ENCODE peak calls at places on chromosome 18, in eight cellular contexts. P is aorta, J is body of pancreas, D is prostate gland, G is A549, K is Karpas-422, N is IMR-90, I is cardiac muscle cell. C is an unnamed sample.
A peak's percentile ranks its signal among the peaks of the same experiment; 100 is the strongest.

GRCh38 chr18:43876286-43877082 is 599.2 kb upstream of the SYT4 start:
- DNase-seq in P (no peak), G (no peak), N (no peak), I (no peak), J (no peak), D (no peak), K (no peak), C (no peak)

GRCh38 chr18:69968073-69968472 is 20.4 kb upstream of the CD226 start:
- DNase-seq in D (no peak), G (no peak), K (no peak), I (no peak), P (no peak), N (no peak), J (no peak), C (peak; percentile 74)

GRCh38 chr18:26304511-26304910 is 78.3 kb downstream of the TAF4B start:
- DNase-seq in J (no peak), I (no peak), K (no peak), P (no peak), D (no peak), G (no peak), N (no peak), C (no peak)

GRCh38 chr18:11733031-11733430 is 44.0 kb downstream of the GNAL start:
- DNase-seq in P (peak; percentile 93), K (peak; percentile 83), D (peak; percentile 46), N (peak; percentile 57), J (peak; percentile 80), G (peak; percentile 74), I (peak; percentile 74), C (peak; percentile 62)

GRCh38 chr18:25927830-25928229 is 162.6 kb downstream of the SS18 start:
- DNase-seq in I (no peak), J (no peak), P (no peak), G (no peak), K (no peak), D (no peak), N (no peak), C (no peak)

GRCh38 chr18:8904316-8904715 is 198.2 kb upstream of the NDUFV2 start:
- DNase-seq in I (no peak), P (no peak), J (no peak), N (no peak), G (no peak), K (peak; percentile 30), D (no peak), C (no peak)

GRCh38 chr18:23250893-23251656 is 115.8 kb downstream of the CABLES1 start:
- DNase-seq in G (no peak), N (no peak), I (peak; percentile 86), J (no peak), D (no peak), K (no peak), P (peak; percentile 83), C (no peak)

GRCh38 chr18:76708036-76708726 is 114.2 kb upstream of the ZNF236 start:
- DNase-seq in D (no peak), P (no peak), N (no peak), G (no peak), I (no peak), K (no peak), J (no peak), C (no peak)

GRCh38 chr18:56189615-56190014 is 448.8 kb downstream of the TXNL1 start:
- DNase-seq in I (no peak), J (no peak), D (no peak), K (no peak), G (no peak), P (no peak), N (no peak), C (no peak)

GRCh38 chr18:11154369-11154982 is 5.1 kb upstream of the PIEZO2 start:
- DNase-seq in G (peak; percentile 42), I (peak; percentile 80), N (peak; percentile 76), D (no peak), J (no peak), K (peak; percentile 68), P (no peak), C (no peak)

GRCh38 chr18:3177902-3178687 is 41.7 kb downstream of the MYOM1 start:
- DNase-seq in J (no peak), K (peak; percentile 88), D (no peak), G (no peak), P (peak; percentile 71), N (peak; percentile 19), I (peak; percentile 33), C (no peak)

GRCh38 chr18:64082054-64082453 is 66.8 kb downstream of the LINC00305 start:
- DNase-seq in N (no peak), I (no peak), P (no peak), J (no peak), K (peak; percentile 57), G (no peak), D (no peak), C (no peak)

GRCh38 chr18:75130591-75131274 is 78.2 kb downstream of the PTGR3 start:
- DNase-seq in J (no peak), P (no peak), D (no peak), N (peak; percentile 12), G (no peak), K (no peak), I (peak; percentile 27), C (no peak)

GRCh38 chr18:70124139-70124538 is 81.3 kb downstream of the RTTN start:
- DNase-seq in N (no peak), G (no peak), J (no peak), I (no peak), K (no peak), P (no peak), D (no peak), C (no peak)

GRCh38 chr18:30689216-30689615 is 353.3 kb downstream of the DSC3 start:
- DNase-seq in K (no peak), N (no peak), P (no peak), I (no peak), D (no peak), G (no peak), J (no peak), C (no peak)

GRCh38 chr18:32730620-32731021 is 42.2 kb downstream of the KLHL14 start:
- DNase-seq in I (peak; percentile 0), P (no peak), D (no peak), G (no peak), J (no peak), K (peak; percentile 78), N (no peak), C (no peak)

GRCh38 chr18:44246001-44246400 is 434.7 kb upstream of the SETBP1 start:
- DNase-seq in I (no peak), J (no peak), N (no peak), G (no peak), K (no peak), D (no peak), P (no peak), C (no peak)

DNA sequence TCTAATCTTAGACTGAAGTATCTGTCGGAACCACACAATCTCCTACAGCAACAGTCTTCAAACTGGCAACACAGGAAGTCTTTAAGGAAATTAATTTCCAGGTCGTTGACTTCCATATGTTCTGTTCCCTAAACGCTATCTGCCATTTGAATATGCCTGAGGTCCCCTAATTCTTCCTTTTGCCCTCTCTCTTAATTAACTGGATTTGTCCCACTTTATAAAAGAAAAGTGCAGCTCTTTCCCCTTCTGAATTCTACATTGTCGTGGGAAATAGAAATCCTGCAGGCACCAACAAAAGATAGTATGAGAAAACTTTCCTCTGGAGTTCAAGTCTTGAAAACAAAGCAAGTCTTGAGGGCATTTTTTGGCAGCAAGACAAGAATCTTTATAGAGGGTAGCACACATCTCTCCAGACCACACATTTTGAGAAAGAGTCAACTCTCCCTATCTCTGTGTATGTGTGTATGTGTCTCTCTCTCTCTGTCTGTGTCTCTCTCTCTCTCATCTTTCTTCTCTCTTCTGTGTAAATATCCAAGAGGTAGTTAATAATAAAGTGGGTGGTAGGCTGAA is 879.8 kb downstream of the SOCS6 start:
- DNase-seq in D (no peak), I (peak; percentile 32), K (no peak), N (no peak), P (no peak), G (no peak), J (no peak), C (no peak)
- H3K9me3 ChIP-seq in D (no peaks in the 10 kb centered on the region), I (no peaks in the 10 kb centered on the region), K (peaks cover 23% of the 10 kb centered on the region), N (peaks cover 3% of the 10 kb centered on the region), P (no peaks in the 10 kb centered on the region), G (no peaks in the 10 kb centered on the region), J (no peaks in the 10 kb centered on the region), C (no peaks in the 10 kb centered on the region)

GRCh38 chr18:48928787-48929186 is 22.0 kb downstream of the SMAD7 start:
- DNase-seq in K (peak; percentile 93), N (peak; percentile 42), I (no peak), D (peak; percentile 71), J (peak; percentile 42), P (peak; percentile 87), G (no peak), C (peak; percentile 64)
- H3K4me3 ChIP-seq in K (peak overlapping the region; percentile 63), N (no peak overlapping the region), I (no peak overlapping the region), D (no peak overlapping the region), J (no peak overlapping the region), P (no peak overlapping the region), G (peak overlapping the region; percentile 14), C (peak overlapping the region; percentile 57)

GRCh38 chr18:10123006-10123950 is 209.5 kb downstream of the VAPA start:
- DNase-seq in J (no peak), N (no peak), P (no peak), K (no peak), I (no peak), G (no peak), D (no peak), C (no peak)

GRCh38 chr18:10121028-10121427 is 207.2 kb downstream of the VAPA start:
- DNase-seq in D (no peak), G (no peak), P (no peak), N (peak; percentile 37), J (no peak), K (no peak), I (no peak), C (no peak)

GRCh38 chr18:10122116-10122515 is 208.3 kb downstream of the VAPA start:
- DNase-seq in D (no peak), J (no peak), I (peak; percentile 86), G (no peak), K (no peak), P (no peak), N (peak; percentile 86), C (no peak)

GRCh38 chr18:10124557-10124956 is 210.7 kb downstream of the VAPA start:
- DNase-seq in G (no peak), D (no peak), P (no peak), K (no peak), I (no peak), N (no peak), J (no peak), C (no peak)

DNA sequence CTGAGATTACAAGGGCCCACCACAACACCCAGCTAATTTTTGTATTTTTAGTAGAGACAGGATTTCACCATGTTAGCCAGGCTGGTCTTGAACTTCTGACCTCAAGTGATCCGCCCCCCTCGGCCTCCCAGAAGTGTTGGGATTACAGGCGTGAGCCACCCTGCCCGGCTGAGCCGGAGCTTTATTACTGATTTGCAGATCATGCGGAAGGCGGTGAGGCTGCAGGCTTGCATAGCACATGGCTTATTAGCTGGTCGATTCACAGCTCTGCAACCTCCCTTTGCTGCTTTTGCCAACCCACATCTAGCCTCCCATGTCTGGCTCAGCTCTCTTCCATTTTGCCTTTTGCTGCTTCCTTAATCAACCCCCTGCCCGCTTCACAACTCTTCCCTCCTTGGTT is 210.3 kb downstream of the VAPA start:
- DNase-seq in I (no peak), N (no peak), K (no peak), D (no peak), G (no peak), J (no peak), P (no peak), C (no peak)
- H3K4me1 ChIP-seq in I (peaks cover 34% of the 10 kb centered on the region), N (peaks cover 14% of the 10 kb centered on the region), K (peaks cover 20% of the 10 kb centered on the region), D (peaks cover 3% of the 10 kb centered on the region), G (no peaks in the 10 kb centered on the region), J (peaks cover 16% of the 10 kb centered on the region), P (no peaks in the 10 kb centered on the region), C (no peaks in the 10 kb centered on the region)

DNA sequence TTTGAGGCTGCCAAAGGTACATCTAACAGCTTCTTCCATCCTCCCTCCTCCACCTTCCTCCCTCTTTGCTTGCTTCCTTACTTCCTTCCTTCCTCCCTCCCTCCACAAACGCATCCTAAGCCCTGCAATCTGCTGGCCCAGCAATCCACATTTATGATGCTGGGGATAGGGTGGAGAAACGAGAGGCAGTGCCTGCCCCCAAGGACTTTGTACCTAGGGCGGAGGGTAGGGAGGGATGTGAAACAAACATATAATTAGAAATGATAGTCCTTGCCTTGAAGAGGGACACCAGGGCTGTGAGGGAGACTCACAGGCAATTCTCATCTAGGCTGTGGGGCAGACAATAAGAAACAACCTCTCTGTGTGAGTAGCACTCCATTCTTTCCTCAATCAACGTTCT is 188.3 kb downstream of the ANKRD30B start:
- DNase-seq in D (no peak), P (no peak), K (no peak), N (no peak), J (no peak), G (no peak), I (no peak), C (no peak)
- H3K9me3 ChIP-seq in D (no peaks in the 10 kb centered on the region), P (no peaks in the 10 kb centered on the region), K (no peaks in the 10 kb centered on the region), N (peaks cover 41% of the 10 kb centered on the region), J (no peaks in the 10 kb centered on the region), G (no peaks in the 10 kb centered on the region), I (no peaks in the 10 kb centered on the region), C (no peaks in the 10 kb centered on the region)